ENCODE peak calls at places on chromosomes 11 and 22, in six cellular contexts. Y, B, D, Z, K and N are unnamed samples.
A peak's percentile ranks its signal among the peaks of the same experiment; 100 is the strongest.

GRCh38 chr11:1568451-1568911 is 3.6 kb downstream of the DUSP8 start:
- DNase-seq in Y (no peak), B (no peak), D (no peak), Z (peak; percentile 70), K (no peak), N (peak; percentile 60)

GRCh38 chr11:87430821-87431220 is 393.1 kb downstream of the TMEM135 start:
- DNase-seq in Y (no peak), B (no peak), D (no peak), Z (no peak), K (no peak), N (no peak)

GRCh38 chr11:102661040-102661439 is 35.9 kb upstream of the MMP20 start:
- DNase-seq in Y (no peak), B (no peak), D (no peak), Z (no peak), K (no peak), N (no peak)

GRCh38 chr11:78202733-78203167 is 14.0 kb downstream of the USP35 start:
- DNase-seq in Y (no peak), B (peak; percentile 32), D (no peak), Z (peak; percentile 81), K (no peak), N (peak; percentile 27)

GRCh38 chr22:35629406-35630234 is 12.5 kb upstream of the MB start:
- DNase-seq in Y (no peak), B (no peak), D (peak; percentile 94), Z (no peak), K (no peak), N (no peak)

GRCh38 chr22:30318773-30319419 is 7.8 kb downstream of the TBC1D10A start:
- DNase-seq in Y (no peak), B (no peak), D (no peak), Z (no peak), K (no peak), N (no peak)

GRCh38 chr22:28819253-28820096 is 19.1 kb upstream of the XBP1 start:
- DNase-seq in Y (peak; percentile 90), B (no peak), D (no peak), Z (no peak), K (no peak), N (no peak)

GRCh38 chr11:109490953-109491733 is 69.2 kb downstream of the C11orf87 start:
- DNase-seq in Y (no peak), B (no peak), D (no peak), Z (no peak), K (no peak), N (no peak)

GRCh38 chr11:65417702-65418430 is 4.7 kb upstream of the NEAT1 start:
- DNase-seq in Y (peak; percentile 74), B (no peak), D (peak; percentile 85), Z (no peak), K (no peak), N (peak; percentile 63)

GRCh38 chr11:12818333-12819015 is 144.3 kb downstream of the TEAD1 start:
- DNase-seq in Y (no peak), B (no peak), D (no peak), Z (no peak), K (no peak), N (no peak)

GRCh38 chr11:57072640-57073039 is 83.9 kb downstream of the OR5AK2 start:
- DNase-seq in Y (no peak), B (no peak), D (no peak), Z (no peak), K (no peak), N (no peak)

GRCh38 chr11:47969401-47969800 is 11.0 kb upstream of the PTPRJ start:
- DNase-seq in Y (peak; percentile 4), B (no peak), D (no peak), Z (no peak), K (no peak), N (no peak)

GRCh38 chr11:119337581-119338317 is 2.9 kb downstream of the C1QTNF5 start:
- DNase-seq in Y (peak; percentile 39), B (no peak), D (no peak), Z (no peak), K (no peak), N (no peak)

GRCh38 chr22:37804502-37804885 is 3.2 kb upstream of the GCAT start:
- DNase-seq in Y (no peak), B (no peak), D (no peak), Z (no peak), K (no peak), N (no peak)